ENCODE peak calls at places on chromosome 12, in seven cellular contexts. One of them, this sample, is unnamed.
A peak's percentile ranks its signal among the peaks of the same experiment; 100 is the strongest.

GRCh38 chr12:54197037-54197909 is 8.5 kb upstream of the SMUG1 start:
- DNase-seq in fibroblast of pulmonary artery: no peak
- DNase-seq in cardiac fibroblast: peak; percentile 26
- DNase-seq in neural crest cell: no peak
- DNase-seq in IMR-90: peak; percentile 22
- DNase-seq in mucosa of descending colon: no peak
- DNase-seq in mammary epithelial cell: peak; percentile 31
- DNase-seq in this sample: no peak

GRCh38 chr12:127273621-127274020 is 993.3 kb upstream of the TMEM132C start:
- DNase-seq in cardiac fibroblast: no peak
- DNase-seq in neural crest cell: no peak
- DNase-seq in IMR-90: peak; percentile 55
- DNase-seq in mucosa of descending colon: no peak
- DNase-seq in mammary epithelial cell: peak; percentile 85
- DNase-seq in fibroblast of pulmonary artery: no peak
- DNase-seq in this sample: no peak

GRCh38 chr12:50932787-50933280 is 19.5 kb upstream of the HIGD1C start:
- DNase-seq in fibroblast of pulmonary artery: no peak
- DNase-seq in neural crest cell: no peak
- DNase-seq in mammary epithelial cell: no peak
- DNase-seq in cardiac fibroblast: no peak
- DNase-seq in mucosa of descending colon: no peak
- DNase-seq in IMR-90: no peak
- DNase-seq in this sample: no peak

GRCh38 chr12:21615441-21615840 is 10.8 kb upstream of the GYS2 start:
- DNase-seq in mammary epithelial cell: no peak
- DNase-seq in cardiac fibroblast: no peak
- DNase-seq in neural crest cell: no peak
- DNase-seq in IMR-90: no peak
- DNase-seq in fibroblast of pulmonary artery: peak; percentile 11
- DNase-seq in mucosa of descending colon: no peak
- DNase-seq in this sample: no peak

GRCh38 chr12:38124247-38125012 is 192.1 kb upstream of the ALG10B start:
- DNase-seq in IMR-90: no peak
- DNase-seq in mucosa of descending colon: peak; percentile 33
- DNase-seq in fibroblast of pulmonary artery: no peak
- DNase-seq in cardiac fibroblast: no peak
- DNase-seq in neural crest cell: no peak
- DNase-seq in mammary epithelial cell: no peak
- DNase-seq in this sample: no peak

GRCh38 chr12:124316257-124316656 is 21.4 kb downstream of the RFLNA start:
- DNase-seq in fibroblast of pulmonary artery: no peak
- DNase-seq in neural crest cell: no peak
- DNase-seq in cardiac fibroblast: no peak
- DNase-seq in IMR-90: no peak
- DNase-seq in mucosa of descending colon: no peak
- DNase-seq in mammary epithelial cell: no peak
- DNase-seq in this sample: no peak

GRCh38 chr12:102879144-102879763 is 37.8 kb downstream of the PAH start:
- DNase-seq in cardiac fibroblast: peak; percentile 6
- DNase-seq in IMR-90: peak; percentile 6
- DNase-seq in mucosa of descending colon: peak; percentile 13
- DNase-seq in fibroblast of pulmonary artery: peak; percentile 9
- DNase-seq in neural crest cell: peak; percentile 29
- DNase-seq in mammary epithelial cell: peak; percentile 79
- DNase-seq in this sample: peak; percentile 53

GRCh38 chr12:132390287-132391076 is 61.1 kb upstream of the GALNT9 start:
- DNase-seq in cardiac fibroblast: no peak
- DNase-seq in mucosa of descending colon: no peak
- DNase-seq in neural crest cell: no peak
- DNase-seq in mammary epithelial cell: no peak
- DNase-seq in fibroblast of pulmonary artery: no peak
- DNase-seq in IMR-90: no peak
- DNase-seq in this sample: no peak

GRCh38 chr12:57899010-57899662 is 42.2 kb upstream of the ATP23 start:
- DNase-seq in fibroblast of pulmonary artery: peak; percentile 53
- DNase-seq in cardiac fibroblast: peak; percentile 63
- DNase-seq in mucosa of descending colon: no peak
- DNase-seq in neural crest cell: no peak
- DNase-seq in mammary epithelial cell: peak; percentile 91
- DNase-seq in IMR-90: peak; percentile 81
- DNase-seq in this sample: no peak

GRCh38 chr12:51921017-51921725 is 13.9 kb downstream of the ACVRL1 start:
- DNase-seq in mucosa of descending colon: no peak
- DNase-seq in neural crest cell: no peak
- DNase-seq in mammary epithelial cell: no peak
- DNase-seq in IMR-90: no peak
- DNase-seq in cardiac fibroblast: no peak
- DNase-seq in fibroblast of pulmonary artery: no peak
- DNase-seq in this sample: peak; percentile 55

GRCh38 chr12:87140257-87140656 is 884.1 kb upstream of the MGAT4C start:
- DNase-seq in cardiac fibroblast: peak; percentile 91
- DNase-seq in IMR-90: peak; percentile 62
- DNase-seq in neural crest cell: no peak
- DNase-seq in mucosa of descending colon: no peak
- DNase-seq in fibroblast of pulmonary artery: peak; percentile 85
- DNase-seq in mammary epithelial cell: peak; percentile 68
- DNase-seq in this sample: no peak

GRCh38 chr12:45299132-45299692 is 83.3 kb downstream of the ANO6 start:
- DNase-seq in cardiac fibroblast: peak; percentile 79
- DNase-seq in neural crest cell: no peak
- DNase-seq in IMR-90: peak; percentile 64
- DNase-seq in mammary epithelial cell: peak; percentile 62
- DNase-seq in fibroblast of pulmonary artery: peak; percentile 58
- DNase-seq in mucosa of descending colon: no peak
- DNase-seq in this sample: no peak

GRCh38 chr12:62600038-62600437 is 133.4 kb downstream of the MON2 start:
- DNase-seq in neural crest cell: no peak
- DNase-seq in mucosa of descending colon: no peak
- DNase-seq in cardiac fibroblast: no peak
- DNase-seq in mammary epithelial cell: no peak
- DNase-seq in fibroblast of pulmonary artery: no peak
- DNase-seq in IMR-90: no peak
- DNase-seq in this sample: no peak

GRCh38 chr12:107411792-107412535 is 273.6 kb upstream of the PWP1 start:
- DNase-seq in IMR-90: peak; percentile 91
- DNase-seq in mucosa of descending colon: no peak
- DNase-seq in neural crest cell: no peak
- DNase-seq in fibroblast of pulmonary artery: peak; percentile 6
- DNase-seq in mammary epithelial cell: peak; percentile 67
- DNase-seq in cardiac fibroblast: peak; percentile 10
- DNase-seq in this sample: no peak

GRCh38 chr12:121102307-121102706 is 30.4 kb upstream of the P2RX7 start:
- DNase-seq in neural crest cell: no peak
- DNase-seq in cardiac fibroblast: no peak
- DNase-seq in mucosa of descending colon: no peak
- DNase-seq in IMR-90: no peak
- DNase-seq in mammary epithelial cell: no peak
- DNase-seq in fibroblast of pulmonary artery: no peak
- DNase-seq in this sample: no peak

GRCh38 chr12:59626382-59626781 is 30.6 kb downstream of the SLC16A7 start:
- DNase-seq in fibroblast of pulmonary artery: no peak
- DNase-seq in IMR-90: peak; percentile 40
- DNase-seq in mucosa of descending colon: no peak
- DNase-seq in neural crest cell: no peak
- DNase-seq in cardiac fibroblast: no peak
- DNase-seq in mammary epithelial cell: peak; percentile 73
- DNase-seq in this sample: no peak

GRCh38 chr12:112122823-112123690 is 2.3 kb upstream of the TRAFD1 start:
- DNase-seq in fibroblast of pulmonary artery: peak; percentile 80
- DNase-seq in mucosa of descending colon: no peak
- DNase-seq in IMR-90: peak; percentile 98
- DNase-seq in neural crest cell: no peak
- DNase-seq in mammary epithelial cell: no peak
- DNase-seq in cardiac fibroblast: peak; percentile 76
- DNase-seq in this sample: no peak

GRCh38 chr12:132825861-132826260 is 2.8 kb downstream of the GOLGA3 start:
- DNase-seq in mucosa of descending colon: no peak
- DNase-seq in mammary epithelial cell: no peak
- DNase-seq in fibroblast of pulmonary artery: no peak
- DNase-seq in cardiac fibroblast: no peak
- DNase-seq in IMR-90: no peak
- DNase-seq in neural crest cell: no peak
- DNase-seq in this sample: no peak

GRCh38 chr12:25438638-25439037 is 114.4 kb downstream of the LMNTD1 start:
- DNase-seq in cardiac fibroblast: no peak
- DNase-seq in fibroblast of pulmonary artery: peak; percentile 18
- DNase-seq in neural crest cell: no peak
- DNase-seq in mammary epithelial cell: no peak
- DNase-seq in mucosa of descending colon: no peak
- DNase-seq in IMR-90: peak; percentile 63
- DNase-seq in this sample: no peak

GRCh38 chr12:109531411-109531810 is 41.9 kb downstream of the MMAB start:
- DNase-seq in fibroblast of pulmonary artery: no peak
- DNase-seq in cardiac fibroblast: no peak
- DNase-seq in neural crest cell: no peak
- DNase-seq in IMR-90: no peak
- DNase-seq in mammary epithelial cell: no peak
- DNase-seq in mucosa of descending colon: no peak
- DNase-seq in this sample: no peak

GRCh38 chr12:14954269-14954668 is 7.1 kb downstream of the ARHGDIB start:
- DNase-seq in mammary epithelial cell: no peak
- DNase-seq in fibroblast of pulmonary artery: no peak
- DNase-seq in mucosa of descending colon: no peak
- DNase-seq in neural crest cell: no peak
- DNase-seq in cardiac fibroblast: no peak
- DNase-seq in IMR-90: no peak
- DNase-seq in this sample: no peak

GRCh38 chr12:80186727-80187217 is 87.4 kb downstream of the OTOGL start:
- DNase-seq in fibroblast of pulmonary artery: peak; percentile 97
- DNase-seq in neural crest cell: peak; percentile 43
- DNase-seq in mammary epithelial cell: peak; percentile 82
- DNase-seq in mucosa of descending colon: peak; percentile 60
- DNase-seq in IMR-90: peak; percentile 97
- DNase-seq in cardiac fibroblast: peak; percentile 97
- DNase-seq in this sample: no peak

GRCh38 chr12:21819236-21819635 is 44.7 kb upstream of the KCNJ8 start:
- DNase-seq in mammary epithelial cell: no peak
- DNase-seq in IMR-90: peak; percentile 63
- DNase-seq in fibroblast of pulmonary artery: peak; percentile 16
- DNase-seq in mucosa of descending colon: no peak
- DNase-seq in cardiac fibroblast: no peak
- DNase-seq in neural crest cell: no peak
- DNase-seq in this sample: no peak

GRCh38 chr12:109098671-109099070 is 1.3 kb downstream of the UNG start:
- DNase-seq in fibroblast of pulmonary artery: peak; percentile 17
- DNase-seq in mucosa of descending colon: peak; percentile 32
- DNase-seq in neural crest cell: no peak
- DNase-seq in cardiac fibroblast: no peak
- DNase-seq in IMR-90: no peak
- DNase-seq in mammary epithelial cell: peak; percentile 11
- DNase-seq in this sample: no peak

DNA sequence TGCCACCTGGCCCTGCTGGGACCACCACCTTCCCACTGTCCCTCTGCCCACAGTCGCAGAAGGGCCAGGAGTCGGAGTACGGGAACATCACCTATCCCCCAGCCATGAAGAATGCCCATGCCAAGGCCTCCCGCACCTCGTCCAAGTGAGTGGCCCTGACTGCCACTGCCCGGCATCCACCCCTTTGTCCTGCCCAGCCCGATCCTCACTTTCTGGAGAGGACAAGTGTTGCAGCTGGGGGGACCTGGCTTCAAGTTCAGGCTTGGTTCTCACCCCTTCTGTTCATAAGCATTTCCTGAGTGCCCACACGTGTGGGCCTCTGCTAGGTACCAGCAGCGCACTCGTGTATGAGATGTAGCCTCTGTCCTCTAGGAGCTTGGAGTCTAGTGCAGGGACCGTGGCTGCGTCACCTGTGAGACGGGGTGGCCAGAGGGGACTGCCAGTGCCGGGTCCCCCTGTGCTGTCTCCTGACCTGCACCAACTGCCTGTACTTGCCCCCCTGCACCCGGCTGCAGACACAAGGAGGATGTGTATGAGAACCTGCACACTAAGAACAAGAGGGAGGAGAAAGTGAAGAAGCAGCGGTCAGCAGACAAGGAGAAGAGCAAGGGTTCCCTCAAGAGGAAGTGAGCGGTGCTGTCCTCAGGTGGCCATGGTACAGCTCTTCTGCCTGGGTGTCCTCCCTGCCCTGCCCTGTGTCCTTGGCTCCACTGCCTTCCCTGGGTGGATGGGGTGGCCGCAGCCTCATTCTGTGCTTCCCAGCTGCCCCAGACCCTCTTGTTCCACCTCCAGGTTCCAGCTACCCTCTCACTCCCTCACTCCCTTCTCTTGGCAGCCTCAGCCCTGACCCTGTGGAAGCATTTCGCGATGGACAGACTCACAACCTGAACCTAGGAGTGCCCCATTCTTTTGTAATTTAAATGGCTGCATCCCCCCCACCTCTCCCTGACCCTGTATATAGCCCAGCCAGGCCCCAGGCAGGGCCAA is 9.4 kb downstream of the PTPN6 start:
- DNase-seq in neural crest cell: no peak
- DNase-seq in fibroblast of pulmonary artery: peak; percentile 48
- DNase-seq in cardiac fibroblast: peak; percentile 46
- DNase-seq in mammary epithelial cell: no peak
- DNase-seq in IMR-90: peak; percentile 38
- DNase-seq in mucosa of descending colon: no peak
- DNase-seq in this sample: no peak
- TF ChIP-seq CTCF in neural crest cell: no peak
- TF ChIP-seq CTCF in fibroblast of pulmonary artery: no peak
- TF ChIP-seq CTCF in cardiac fibroblast: no peak
- TF ChIP-seq CTCF in mammary epithelial cell: peak; percentile 16
- TF ChIP-seq CTCF in IMR-90: peak; percentile 40
- TF ChIP-seq CTCF in mucosa of descending colon: no peak
- TF ChIP-seq CTCF in this sample: no peak

GRCh38 chr12:130482448-130482847 is 144.8 kb downstream of the PIWIL1 start:
- DNase-seq in mucosa of descending colon: no peak
- DNase-seq in mammary epithelial cell: no peak
- DNase-seq in cardiac fibroblast: no peak
- DNase-seq in fibroblast of pulmonary artery: no peak
- DNase-seq in IMR-90: no peak
- DNase-seq in neural crest cell: no peak
- DNase-seq in this sample: no peak
- TF ChIP-seq CTCF in mucosa of descending colon: no peak
- TF ChIP-seq CTCF in mammary epithelial cell: no peak
- TF ChIP-seq CTCF in cardiac fibroblast: no peak
- TF ChIP-seq CTCF in fibroblast of pulmonary artery: no peak
- TF ChIP-seq CTCF in IMR-90: no peak
- TF ChIP-seq CTCF in neural crest cell: no peak
- TF ChIP-seq CTCF in this sample: no peak

DNA sequence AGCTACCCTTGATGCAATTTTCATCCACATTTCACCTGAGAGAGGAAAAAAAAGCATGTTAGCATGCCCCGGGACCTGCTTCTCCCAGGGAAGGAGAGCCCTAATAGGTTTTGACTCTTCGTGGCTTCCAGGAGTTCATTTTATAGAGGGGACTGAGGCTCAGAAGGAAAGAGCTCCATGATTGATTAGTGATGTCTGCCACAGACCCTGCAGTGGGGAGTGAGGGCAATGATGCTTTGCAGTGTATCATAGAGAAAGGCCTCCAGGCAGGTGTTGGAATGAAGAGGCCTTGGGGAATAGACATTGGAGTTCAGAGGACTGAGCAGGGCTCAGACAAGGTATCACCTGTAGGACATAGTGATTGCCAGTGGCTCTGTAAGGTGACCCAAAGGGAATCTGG is 41.5 kb downstream of the RNFT2 start:
- DNase-seq in IMR-90: no peak
- DNase-seq in mammary epithelial cell: no peak
- DNase-seq in neural crest cell: no peak
- DNase-seq in fibroblast of pulmonary artery: no peak
- DNase-seq in mucosa of descending colon: no peak
- DNase-seq in cardiac fibroblast: no peak
- DNase-seq in this sample: no peak
- TF ChIP-seq CTCF in IMR-90: no peak
- TF ChIP-seq CTCF in mammary epithelial cell: no peak
- TF ChIP-seq CTCF in neural crest cell: no peak
- TF ChIP-seq CTCF in fibroblast of pulmonary artery: no peak
- TF ChIP-seq CTCF in mucosa of descending colon: no peak
- TF ChIP-seq CTCF in cardiac fibroblast: no peak
- TF ChIP-seq CTCF in this sample: no peak

GRCh38 chr12:32305163-32305562 is 94.2 kb upstream of the FGD4 start:
- DNase-seq in mammary epithelial cell: no peak
- DNase-seq in IMR-90: peak; percentile 50
- DNase-seq in neural crest cell: no peak
- DNase-seq in fibroblast of pulmonary artery: peak; percentile 58
- DNase-seq in cardiac fibroblast: peak; percentile 54
- DNase-seq in mucosa of descending colon: peak; percentile 60
- DNase-seq in this sample: no peak
- TF ChIP-seq CTCF in mammary epithelial cell: peak; percentile 34
- TF ChIP-seq CTCF in IMR-90: peak; percentile 65
- TF ChIP-seq CTCF in neural crest cell: no peak
- TF ChIP-seq CTCF in fibroblast of pulmonary artery: peak; percentile 34
- TF ChIP-seq CTCF in cardiac fibroblast: peak; percentile 46
- TF ChIP-seq CTCF in mucosa of descending colon: no peak
- TF ChIP-seq CTCF in this sample: no peak